ENCODE peak calls at places on chromosomes 6 and 20, in ten cellular contexts. One of them, this sample, is unnamed.

GRCh38 chr20:43955244-43956191 is 40.9 kb downstream of the TOX2 start:
- ATAC-seq in heart right ventricle: no peak
- ATAC-seq in sciatic nerve: peak; percentile 78
- ATAC-seq in activated T-cell treated with anti-CD3 and anti-CD28 coated beads, Interleukin-2, amount 50 U/mL, for 4 hours: peak; percentile 97
- ATAC-seq in upper lobe of right lung: peak; percentile 64
- ATAC-seq in HCT116: peak; percentile 87
- ATAC-seq in activated CD8-positive, alpha-beta T cell treated with anti-CD3 and anti-CD28 coated beads for 36 hours: peak; percentile 93
- ATAC-seq in omental fat pad: peak; percentile 86
- ATAC-seq in pancreas: peak; percentile 19
- ATAC-seq in Panc1: peak; percentile 91
- ATAC-seq in this sample: peak; percentile 97

GRCh38 chr6:145836170-145836569 is 21.6 kb upstream of the FBXO30 start:
- ATAC-seq in heart right ventricle: no peak
- ATAC-seq in sciatic nerve: no peak
- ATAC-seq in activated T-cell treated with anti-CD3 and anti-CD28 coated beads, Interleukin-2, amount 50 U/mL, for 4 hours: peak; percentile 80
- ATAC-seq in upper lobe of right lung: no peak
- ATAC-seq in HCT116: no peak
- ATAC-seq in activated CD8-positive, alpha-beta T cell treated with anti-CD3 and anti-CD28 coated beads for 36 hours: peak; percentile 55
- ATAC-seq in omental fat pad: no peak
- ATAC-seq in pancreas: no peak
- ATAC-seq in Panc1: no peak
- ATAC-seq in this sample: peak; percentile 79

GRCh38 chr6:119173249-119174084 is 95.0 kb upstream of the FAM184A start:
- ATAC-seq in heart right ventricle: peak; percentile 61
- ATAC-seq in sciatic nerve: peak; percentile 86
- ATAC-seq in activated T-cell treated with anti-CD3 and anti-CD28 coated beads, Interleukin-2, amount 50 U/mL, for 4 hours: no peak
- ATAC-seq in upper lobe of right lung: peak; percentile 51
- ATAC-seq in HCT116: no peak
- ATAC-seq in activated CD8-positive, alpha-beta T cell treated with anti-CD3 and anti-CD28 coated beads for 36 hours: no peak
- ATAC-seq in omental fat pad: no peak
- ATAC-seq in pancreas: peak; percentile 56
- ATAC-seq in Panc1: no peak
- ATAC-seq in this sample: no peak

GRCh38 chr6:44626608-44627007 is 239.1 kb downstream of the CDC5L start:
- ATAC-seq in heart right ventricle: no peak
- ATAC-seq in sciatic nerve: no peak
- ATAC-seq in activated T-cell treated with anti-CD3 and anti-CD28 coated beads, Interleukin-2, amount 50 U/mL, for 4 hours: no peak
- ATAC-seq in upper lobe of right lung: no peak
- ATAC-seq in HCT116: no peak
- ATAC-seq in activated CD8-positive, alpha-beta T cell treated with anti-CD3 and anti-CD28 coated beads for 36 hours: no peak
- ATAC-seq in omental fat pad: no peak
- ATAC-seq in pancreas: no peak
- ATAC-seq in Panc1: no peak
- ATAC-seq in this sample: no peak

GRCh38 chr20:5863040-5863811 is 87.1 kb downstream of the TRMT6 start:
- ATAC-seq in heart right ventricle: peak; percentile 47
- ATAC-seq in sciatic nerve: no peak
- ATAC-seq in activated T-cell treated with anti-CD3 and anti-CD28 coated beads, Interleukin-2, amount 50 U/mL, for 4 hours: no peak
- ATAC-seq in upper lobe of right lung: peak; percentile 86
- ATAC-seq in HCT116: no peak
- ATAC-seq in activated CD8-positive, alpha-beta T cell treated with anti-CD3 and anti-CD28 coated beads for 36 hours: no peak
- ATAC-seq in omental fat pad: peak; percentile 44
- ATAC-seq in pancreas: peak; percentile 79
- ATAC-seq in Panc1: no peak
- ATAC-seq in this sample: peak; percentile 79

GRCh38 chr6:16241321-16241689 is 2.9 kb downstream of the GMPR start:
- ATAC-seq in heart right ventricle: no peak
- ATAC-seq in sciatic nerve: no peak
- ATAC-seq in activated T-cell treated with anti-CD3 and anti-CD28 coated beads, Interleukin-2, amount 50 U/mL, for 4 hours: no peak
- ATAC-seq in upper lobe of right lung: no peak
- ATAC-seq in HCT116: no peak
- ATAC-seq in activated CD8-positive, alpha-beta T cell treated with anti-CD3 and anti-CD28 coated beads for 36 hours: no peak
- ATAC-seq in omental fat pad: no peak
- ATAC-seq in pancreas: no peak
- ATAC-seq in Panc1: no peak
- ATAC-seq in this sample: no peak

GRCh38 chr20:51434556-51435256 is 107.8 kb downstream of the NFATC2 start:
- ATAC-seq in heart right ventricle: no peak
- ATAC-seq in sciatic nerve: no peak
- ATAC-seq in activated T-cell treated with anti-CD3 and anti-CD28 coated beads, Interleukin-2, amount 50 U/mL, for 4 hours: no peak
- ATAC-seq in upper lobe of right lung: peak; percentile 22
- ATAC-seq in HCT116: peak; percentile 38
- ATAC-seq in activated CD8-positive, alpha-beta T cell treated with anti-CD3 and anti-CD28 coated beads for 36 hours: no peak
- ATAC-seq in omental fat pad: peak; percentile 49
- ATAC-seq in pancreas: no peak
- ATAC-seq in Panc1: no peak
- ATAC-seq in this sample: peak; percentile 40

GRCh38 chr6:105909084-105909483 is 177.1 kb upstream of the PRDM1 start:
- ATAC-seq in heart right ventricle: peak; percentile 33
- ATAC-seq in sciatic nerve: peak; percentile 60
- ATAC-seq in activated T-cell treated with anti-CD3 and anti-CD28 coated beads, Interleukin-2, amount 50 U/mL, for 4 hours: no peak
- ATAC-seq in upper lobe of right lung: peak; percentile 73
- ATAC-seq in HCT116: no peak
- ATAC-seq in activated CD8-positive, alpha-beta T cell treated with anti-CD3 and anti-CD28 coated beads for 36 hours: no peak
- ATAC-seq in omental fat pad: no peak
- ATAC-seq in pancreas: no peak
- ATAC-seq in Panc1: no peak
- ATAC-seq in this sample: no peak

GRCh38 chr6:11685411-11686093 is 93.1 kb downstream of the ADTRP start:
- ATAC-seq in heart right ventricle: no peak
- ATAC-seq in sciatic nerve: no peak
- ATAC-seq in activated T-cell treated with anti-CD3 and anti-CD28 coated beads, Interleukin-2, amount 50 U/mL, for 4 hours: no peak
- ATAC-seq in upper lobe of right lung: peak; percentile 59
- ATAC-seq in HCT116: peak; percentile 90
- ATAC-seq in activated CD8-positive, alpha-beta T cell treated with anti-CD3 and anti-CD28 coated beads for 36 hours: no peak
- ATAC-seq in omental fat pad: peak; percentile 64
- ATAC-seq in pancreas: no peak
- ATAC-seq in Panc1: no peak
- ATAC-seq in this sample: no peak

GRCh38 chr6:7604003-7604402 is 14.0 kb downstream of the SNRNP48 start:
- ATAC-seq in heart right ventricle: peak; percentile 85
- ATAC-seq in sciatic nerve: no peak
- ATAC-seq in activated T-cell treated with anti-CD3 and anti-CD28 coated beads, Interleukin-2, amount 50 U/mL, for 4 hours: no peak
- ATAC-seq in upper lobe of right lung: no peak
- ATAC-seq in HCT116: no peak
- ATAC-seq in activated CD8-positive, alpha-beta T cell treated with anti-CD3 and anti-CD28 coated beads for 36 hours: no peak
- ATAC-seq in omental fat pad: no peak
- ATAC-seq in pancreas: peak; percentile 54
- ATAC-seq in Panc1: no peak
- ATAC-seq in this sample: peak; percentile 17

GRCh38 chr6:22656696-22657340 is 87.5 kb downstream of the HDGFL1 start:
- ATAC-seq in heart right ventricle: no peak
- ATAC-seq in sciatic nerve: no peak
- ATAC-seq in activated T-cell treated with anti-CD3 and anti-CD28 coated beads, Interleukin-2, amount 50 U/mL, for 4 hours: no peak
- ATAC-seq in upper lobe of right lung: no peak
- ATAC-seq in HCT116: no peak
- ATAC-seq in activated CD8-positive, alpha-beta T cell treated with anti-CD3 and anti-CD28 coated beads for 36 hours: no peak
- ATAC-seq in omental fat pad: no peak
- ATAC-seq in pancreas: peak; percentile 44
- ATAC-seq in Panc1: no peak
- ATAC-seq in this sample: no peak

GRCh38 chr6:90431521-90432407 is 135.1 kb upstream of the BACH2 start:
- ATAC-seq in heart right ventricle: no peak
- ATAC-seq in sciatic nerve: no peak
- ATAC-seq in activated T-cell treated with anti-CD3 and anti-CD28 coated beads, Interleukin-2, amount 50 U/mL, for 4 hours: no peak
- ATAC-seq in upper lobe of right lung: no peak
- ATAC-seq in HCT116: no peak
- ATAC-seq in activated CD8-positive, alpha-beta T cell treated with anti-CD3 and anti-CD28 coated beads for 36 hours: no peak
- ATAC-seq in omental fat pad: no peak
- ATAC-seq in pancreas: no peak
- ATAC-seq in Panc1: no peak
- ATAC-seq in this sample: no peak

GRCh38 chr6:4661391-4661790 is 114.8 kb upstream of the CDYL start:
- ATAC-seq in heart right ventricle: no peak
- ATAC-seq in sciatic nerve: no peak
- ATAC-seq in activated T-cell treated with anti-CD3 and anti-CD28 coated beads, Interleukin-2, amount 50 U/mL, for 4 hours: no peak
- ATAC-seq in upper lobe of right lung: no peak
- ATAC-seq in HCT116: no peak
- ATAC-seq in activated CD8-positive, alpha-beta T cell treated with anti-CD3 and anti-CD28 coated beads for 36 hours: no peak
- ATAC-seq in omental fat pad: no peak
- ATAC-seq in pancreas: no peak
- ATAC-seq in Panc1: no peak
- ATAC-seq in this sample: no peak

GRCh38 chr6:57195457-57195856 is 23.3 kb downstream of the BAG2 start:
- ATAC-seq in heart right ventricle: no peak
- ATAC-seq in sciatic nerve: no peak
- ATAC-seq in activated T-cell treated with anti-CD3 and anti-CD28 coated beads, Interleukin-2, amount 50 U/mL, for 4 hours: no peak
- ATAC-seq in upper lobe of right lung: no peak
- ATAC-seq in HCT116: no peak
- ATAC-seq in activated CD8-positive, alpha-beta T cell treated with anti-CD3 and anti-CD28 coated beads for 36 hours: no peak
- ATAC-seq in omental fat pad: no peak
- ATAC-seq in pancreas: no peak
- ATAC-seq in Panc1: no peak
- ATAC-seq in this sample: no peak

GRCh38 chr6:53659458-53659857 is 6.1 kb downstream of the KLHL31 start:
- ATAC-seq in heart right ventricle: no peak
- ATAC-seq in sciatic nerve: no peak
- ATAC-seq in activated T-cell treated with anti-CD3 and anti-CD28 coated beads, Interleukin-2, amount 50 U/mL, for 4 hours: no peak
- ATAC-seq in upper lobe of right lung: no peak
- ATAC-seq in HCT116: no peak
- ATAC-seq in activated CD8-positive, alpha-beta T cell treated with anti-CD3 and anti-CD28 coated beads for 36 hours: no peak
- ATAC-seq in omental fat pad: no peak
- ATAC-seq in pancreas: no peak
- ATAC-seq in Panc1: no peak
- ATAC-seq in this sample: no peak

GRCh38 chr20:1848378-1848777 is 46.8 kb upstream of the SIRPA start:
- ATAC-seq in heart right ventricle: no peak
- ATAC-seq in sciatic nerve: no peak
- ATAC-seq in activated T-cell treated with anti-CD3 and anti-CD28 coated beads, Interleukin-2, amount 50 U/mL, for 4 hours: no peak
- ATAC-seq in upper lobe of right lung: no peak
- ATAC-seq in HCT116: no peak
- ATAC-seq in activated CD8-positive, alpha-beta T cell treated with anti-CD3 and anti-CD28 coated beads for 36 hours: no peak
- ATAC-seq in omental fat pad: no peak
- ATAC-seq in pancreas: no peak
- ATAC-seq in Panc1: no peak
- ATAC-seq in this sample: no peak

GRCh38 chr20:64062596-64063388 is at the start of gene TCEA2:
- ATAC-seq in heart right ventricle: peak; percentile 95
- ATAC-seq in sciatic nerve: peak; percentile 97
- ATAC-seq in activated T-cell treated with anti-CD3 and anti-CD28 coated beads, Interleukin-2, amount 50 U/mL, for 4 hours: peak; percentile 96
- ATAC-seq in upper lobe of right lung: peak; percentile 96
- ATAC-seq in HCT116: peak; percentile 84
- ATAC-seq in activated CD8-positive, alpha-beta T cell treated with anti-CD3 and anti-CD28 coated beads for 36 hours: peak; percentile 83
- ATAC-seq in omental fat pad: peak; percentile 92
- ATAC-seq in pancreas: peak; percentile 97
- ATAC-seq in Panc1: peak; percentile 94
- ATAC-seq in this sample: peak; percentile 83

GRCh38 chr6:106997392-106998257 is 23.1 kb upstream of the CD24 start:
- ATAC-seq in heart right ventricle: no peak
- ATAC-seq in sciatic nerve: no peak
- ATAC-seq in activated T-cell treated with anti-CD3 and anti-CD28 coated beads, Interleukin-2, amount 50 U/mL, for 4 hours: peak; percentile 51
- ATAC-seq in upper lobe of right lung: peak; percentile 86
- ATAC-seq in HCT116: peak; percentile 93
- ATAC-seq in activated CD8-positive, alpha-beta T cell treated with anti-CD3 and anti-CD28 coated beads for 36 hours: peak; percentile 77
- ATAC-seq in omental fat pad: no peak
- ATAC-seq in pancreas: peak; percentile 92
- ATAC-seq in Panc1: peak; percentile 90
- ATAC-seq in this sample: peak; percentile 49

GRCh38 chr20:43995645-43996044 is 81.0 kb downstream of the TOX2 start:
- ATAC-seq in heart right ventricle: no peak
- ATAC-seq in sciatic nerve: no peak
- ATAC-seq in activated T-cell treated with anti-CD3 and anti-CD28 coated beads, Interleukin-2, amount 50 U/mL, for 4 hours: no peak
- ATAC-seq in upper lobe of right lung: no peak
- ATAC-seq in HCT116: no peak
- ATAC-seq in activated CD8-positive, alpha-beta T cell treated with anti-CD3 and anti-CD28 coated beads for 36 hours: no peak
- ATAC-seq in omental fat pad: no peak
- ATAC-seq in pancreas: no peak
- ATAC-seq in Panc1: no peak
- ATAC-seq in this sample: no peak

GRCh38 chr6:35728663-35729348 is 8.0 kb upstream of the ARMC12 start:
- ATAC-seq in heart right ventricle: no peak
- ATAC-seq in sciatic nerve: no peak
- ATAC-seq in activated T-cell treated with anti-CD3 and anti-CD28 coated beads, Interleukin-2, amount 50 U/mL, for 4 hours: no peak
- ATAC-seq in upper lobe of right lung: peak; percentile 5
- ATAC-seq in HCT116: no peak
- ATAC-seq in activated CD8-positive, alpha-beta T cell treated with anti-CD3 and anti-CD28 coated beads for 36 hours: no peak
- ATAC-seq in omental fat pad: no peak
- ATAC-seq in pancreas: no peak
- ATAC-seq in Panc1: no peak
- ATAC-seq in this sample: no peak

GRCh38 chr6:132614554-132614953 is 9.5 kb downstream of the TAAR2 start:
- ATAC-seq in heart right ventricle: no peak
- ATAC-seq in sciatic nerve: no peak
- ATAC-seq in activated T-cell treated with anti-CD3 and anti-CD28 coated beads, Interleukin-2, amount 50 U/mL, for 4 hours: no peak
- ATAC-seq in upper lobe of right lung: no peak
- ATAC-seq in HCT116: no peak
- ATAC-seq in activated CD8-positive, alpha-beta T cell treated with anti-CD3 and anti-CD28 coated beads for 36 hours: no peak
- ATAC-seq in omental fat pad: no peak
- ATAC-seq in pancreas: no peak
- ATAC-seq in Panc1: no peak
- ATAC-seq in this sample: no peak

GRCh38 chr6:150590448-150590847 is 9.2 kb upstream of the PLEKHG1 start:
- ATAC-seq in heart right ventricle: no peak
- ATAC-seq in sciatic nerve: no peak
- ATAC-seq in activated T-cell treated with anti-CD3 and anti-CD28 coated beads, Interleukin-2, amount 50 U/mL, for 4 hours: no peak
- ATAC-seq in upper lobe of right lung: no peak
- ATAC-seq in HCT116: no peak
- ATAC-seq in activated CD8-positive, alpha-beta T cell treated with anti-CD3 and anti-CD28 coated beads for 36 hours: no peak
- ATAC-seq in omental fat pad: no peak
- ATAC-seq in pancreas: no peak
- ATAC-seq in Panc1: no peak
- ATAC-seq in this sample: no peak

GRCh38 chr6:19968201-19968600 is 131.0 kb downstream of the ID4 start:
- ATAC-seq in heart right ventricle: no peak
- ATAC-seq in sciatic nerve: no peak
- ATAC-seq in activated T-cell treated with anti-CD3 and anti-CD28 coated beads, Interleukin-2, amount 50 U/mL, for 4 hours: no peak
- ATAC-seq in upper lobe of right lung: no peak
- ATAC-seq in HCT116: no peak
- ATAC-seq in activated CD8-positive, alpha-beta T cell treated with anti-CD3 and anti-CD28 coated beads for 36 hours: no peak
- ATAC-seq in omental fat pad: no peak
- ATAC-seq in pancreas: no peak
- ATAC-seq in Panc1: no peak
- ATAC-seq in this sample: no peak

GRCh38 chr6:81767163-81768000 is 14.9 kb upstream of the TENT5A start:
- ATAC-seq in heart right ventricle: no peak
- ATAC-seq in sciatic nerve: peak; percentile 69
- ATAC-seq in activated T-cell treated with anti-CD3 and anti-CD28 coated beads, Interleukin-2, amount 50 U/mL, for 4 hours: no peak
- ATAC-seq in upper lobe of right lung: peak; percentile 50
- ATAC-seq in HCT116: no peak
- ATAC-seq in activated CD8-positive, alpha-beta T cell treated with anti-CD3 and anti-CD28 coated beads for 36 hours: no peak
- ATAC-seq in omental fat pad: no peak
- ATAC-seq in pancreas: peak; percentile 66
- ATAC-seq in Panc1: no peak
- ATAC-seq in this sample: no peak

GRCh38 chr6:134093007-134093573 is 40.7 kb upstream of the SLC2A12 start:
- ATAC-seq in heart right ventricle: no peak
- ATAC-seq in sciatic nerve: no peak
- ATAC-seq in activated T-cell treated with anti-CD3 and anti-CD28 coated beads, Interleukin-2, amount 50 U/mL, for 4 hours: no peak
- ATAC-seq in upper lobe of right lung: peak; percentile 31
- ATAC-seq in HCT116: no peak
- ATAC-seq in activated CD8-positive, alpha-beta T cell treated with anti-CD3 and anti-CD28 coated beads for 36 hours: no peak
- ATAC-seq in omental fat pad: no peak
- ATAC-seq in pancreas: no peak
- ATAC-seq in Panc1: no peak
- ATAC-seq in this sample: no peak

GRCh38 chr6:88538849-88539571 is 372.9 kb upstream of the CNR1 start:
- ATAC-seq in heart right ventricle: no peak
- ATAC-seq in sciatic nerve: no peak
- ATAC-seq in activated T-cell treated with anti-CD3 and anti-CD28 coated beads, Interleukin-2, amount 50 U/mL, for 4 hours: no peak
- ATAC-seq in upper lobe of right lung: no peak
- ATAC-seq in HCT116: no peak
- ATAC-seq in activated CD8-positive, alpha-beta T cell treated with anti-CD3 and anti-CD28 coated beads for 36 hours: no peak
- ATAC-seq in omental fat pad: no peak
- ATAC-seq in pancreas: no peak
- ATAC-seq in Panc1: no peak
- ATAC-seq in this sample: no peak

GRCh38 chr20:40511478-40511877 is 177.6 kb downstream of the MAFB start:
- ATAC-seq in heart right ventricle: no peak
- ATAC-seq in sciatic nerve: peak; percentile 78
- ATAC-seq in activated T-cell treated with anti-CD3 and anti-CD28 coated beads, Interleukin-2, amount 50 U/mL, for 4 hours: no peak
- ATAC-seq in upper lobe of right lung: no peak
- ATAC-seq in HCT116: no peak
- ATAC-seq in activated CD8-positive, alpha-beta T cell treated with anti-CD3 and anti-CD28 coated beads for 36 hours: no peak
- ATAC-seq in omental fat pad: peak; percentile 63
- ATAC-seq in pancreas: no peak
- ATAC-seq in Panc1: no peak
- ATAC-seq in this sample: no peak

GRCh38 chr6:126086560-126086959 is 100.2 kb downstream of the TRMT11 start:
- ATAC-seq in heart right ventricle: no peak
- ATAC-seq in sciatic nerve: no peak
- ATAC-seq in activated T-cell treated with anti-CD3 and anti-CD28 coated beads, Interleukin-2, amount 50 U/mL, for 4 hours: no peak
- ATAC-seq in upper lobe of right lung: no peak
- ATAC-seq in HCT116: no peak
- ATAC-seq in activated CD8-positive, alpha-beta T cell treated with anti-CD3 and anti-CD28 coated beads for 36 hours: no peak
- ATAC-seq in omental fat pad: no peak
- ATAC-seq in pancreas: no peak
- ATAC-seq in Panc1: no peak
- ATAC-seq in this sample: no peak